ENCODE peak calls at places on chromosomes 1 and 21, in four cellular contexts. D is GM10248; G is stimulated activated naive CD8-positive, alpha-beta T cell treated with anti-CD3 and anti-CD28 coated beads, Interleukin-15, amount 100 ng/mL, for 72 hours; Z is colonic mucosa. Q is an unnamed sample.
A peak's percentile ranks its signal among the peaks of the same experiment; 100 is the strongest.

GRCh38 chr1:6511461-6512244 is 20.2 kb upstream of the PLEKHG5 start:
- DNase-seq in D (no peak), G (no peak), Z (no peak), Q (no peak)

GRCh38 chr1:869499-870244 is 54.1 kb upstream of the SAMD11 start:
- DNase-seq in D (peak; percentile 84), Z (peak; percentile 54), G (peak; percentile 80), Q (peak; percentile 77)

GRCh38 chr1:27133158-27133557 is 21.8 kb downstream of the SLC9A1 start:
- DNase-seq in Z (no peak), D (no peak), G (no peak), Q (no peak)

GRCh38 chr1:12617511-12617900 is 504 bp downstream of the DHRS3 start:
- DNase-seq in D (peak; percentile 58), G (peak; percentile 55), Z (peak; percentile 75), Q (peak; percentile 45)

GRCh38 chr1:172826096-172826741 is 167.3 kb downstream of the FASLG start:
- DNase-seq in Z (peak; percentile 23), G (no peak), D (no peak), Q (no peak)

GRCh38 chr1:42993631-42994121 is 35.0 kb upstream of the SLC2A1 start:
- DNase-seq in Z (no peak), G (no peak), D (no peak), Q (no peak)

GRCh38 chr1:182847105-182847504 is 8.0 kb downstream of the DHX9 start:
- DNase-seq in D (no peak), G (no peak), Z (no peak), Q (no peak)

GRCh38 chr1:85352055-85352454 is 75.6 kb upstream of the BCL10 start:
- DNase-seq in D (no peak), G (no peak), Z (no peak), Q (no peak)

GRCh38 chr21:36388835-36389234 is 3.6 kb downstream of the CHAF1B start:
- DNase-seq in Z (no peak), D (peak; percentile 22), G (no peak), Q (no peak)

GRCh38 chr1:229027622-229028182 is 243.2 kb upstream of the RAB4A start:
- DNase-seq in G (peak; percentile 17), D (no peak), Z (no peak), Q (no peak)

GRCh38 chr1:60281360-60281932 is 207.9 kb upstream of the C1orf87 start:
- DNase-seq in Z (peak; percentile 68), D (peak; percentile 34), G (peak; percentile 24), Q (peak; percentile 4)

GRCh38 chr1:206128192-206128591 is 11.0 kb upstream of the AVPR1B start:
- DNase-seq in G (no peak), Z (no peak), D (no peak), Q (no peak)

GRCh38 chr1:29599826-29600225 is 363.5 kb downstream of the PTPRU start:
- DNase-seq in D (no peak), G (no peak), Z (no peak), Q (no peak)

GRCh38 chr1:47650205-47650604 is 212.4 kb downstream of the FOXD2 start:
- DNase-seq in G (no peak), Z (peak; percentile 42), D (no peak), Q (no peak)

GRCh38 chr1:61079276-61079897 is 3.0 kb upstream of the NFIA start:
- DNase-seq in G (no peak), Z (peak; percentile 87), D (no peak), Q (no peak)